ENCODE peak calls at places on chromosomes 4 and X, in seven cellular contexts. O, I, V, L, Q, D and F are unnamed samples.

GRCh38 chr4:7348946-7349900 is 85.5 kb downstream of the PSAPL1 start:
- DNase-seq in O (no peak), I (no peak), V (peak), L (no peak), Q (no peak), D (no peak), F (no peak)

GRCh38 chrX:34900691-34901090 is 41.9 kb upstream of the FAM47B start:
- DNase-seq in O (no peak), I (peak), V (no peak), L (no peak), Q (no peak), D (no peak), F (no peak)

GRCh38 chrX:108704839-108705238 is 31.5 kb downstream of the IRS4 start:
- DNase-seq in O (no peak), I (no peak), V (no peak), L (no peak), Q (no peak), D (no peak), F (no peak)

GRCh38 chrX:112642349-112642748 is 37.4 kb downstream of the LHFPL1 start:
- DNase-seq in O (peak), I (peak), V (no peak), L (peak), Q (no peak), D (peak), F (no peak)

GRCh38 chr4:89364559-89364958 is 57.0 kb upstream of the GPRIN3 start:
- DNase-seq in O (no peak), I (no peak), V (no peak), L (no peak), Q (no peak), D (no peak), F (no peak)

GRCh38 chr4:124132161-124132560 is 580.4 kb downstream of the ANKRD50 start:
- DNase-seq in O (no peak), I (peak), V (no peak), L (no peak), Q (no peak), D (no peak), F (no peak)

GRCh38 chr4:4663028-4663427 is 121.2 kb upstream of the STX18 start:
- DNase-seq in O (no peak), I (peak), V (no peak), L (no peak), Q (no peak), D (no peak), F (no peak)

GRCh38 chr4:28973591-28974350 is 1746.4 kb upstream of the PCDH7 start:
- DNase-seq in O (no peak), I (peak), V (no peak), L (no peak), Q (no peak), D (no peak), F (no peak)

GRCh38 chr4:71550220-71551190 is 211.7 kb downstream of the SLC4A4 start:
- DNase-seq in O (no peak), I (peak), V (no peak), L (no peak), Q (no peak), D (no peak), F (no peak)

GRCh38 chr4:12932203-12932788 is 551.8 kb downstream of the RAB28 start:
- DNase-seq in O (no peak), I (no peak), V (no peak), L (no peak), Q (no peak), D (no peak), F (no peak)

GRCh38 chrX:40151211-40152172 is 53.7 kb upstream of the BCOR start:
- DNase-seq in O (no peak), I (no peak), V (peak), L (peak), Q (peak), D (no peak), F (no peak)

GRCh38 chr4:143346208-143346607 is 9.5 kb downstream of the GAB1 start:
- DNase-seq in O (no peak), I (no peak), V (no peak), L (no peak), Q (no peak), D (no peak), F (no peak)

GRCh38 chr4:41658106-41658505 is 90.4 kb downstream of the PHOX2B start:
- DNase-seq in O (no peak), I (no peak), V (no peak), L (no peak), Q (no peak), D (no peak), F (no peak)

GRCh38 chr4:129377131-129377845 is 281.3 kb downstream of the C4orf33 start:
- DNase-seq in O (no peak), I (no peak), V (no peak), L (no peak), Q (no peak), D (no peak), F (no peak)

GRCh38 chr4:38781854-38782261 is 932 bp downstream of the TLR10 start:
- DNase-seq in O (no peak), I (no peak), V (no peak), L (no peak), Q (no peak), D (no peak), F (no peak)

GRCh38 chr4:7031526-7032449 is 11.4 kb upstream of the TADA2B start:
- DNase-seq in O (no peak), I (no peak), V (no peak), L (no peak), Q (no peak), D (no peak), F (no peak)

GRCh38 chr4:53196872-53197759 is 168.7 kb downstream of the SCFD2 start:
- DNase-seq in O (no peak), I (peak), V (no peak), L (no peak), Q (no peak), D (peak), F (no peak)

GRCh38 chrX:44344687-44345086 is 1.2 kb upstream of the EFHC2 start:
- DNase-seq in O (no peak), I (no peak), V (no peak), L (no peak), Q (no peak), D (no peak), F (no peak)

GRCh38 chr4:41657561-41657960 is 91.0 kb downstream of the PHOX2B start:
- DNase-seq in O (no peak), I (no peak), V (no peak), L (no peak), Q (no peak), D (no peak), F (no peak)

GRCh38 chr4:3869661-3870566 is 103.7 kb downstream of the ADRA2C start:
- DNase-seq in O (no peak), I (no peak), V (no peak), L (no peak), Q (no peak), D (no peak), F (no peak)

GRCh38 chr4:139840773-139841172 is 175.2 kb downstream of the MGST2 start:
- DNase-seq in O (no peak), I (no peak), V (no peak), L (no peak), Q (no peak), D (no peak), F (no peak)

GRCh38 chr4:169117591-169118081 is 107.6 kb upstream of the CBR4 start:
- DNase-seq in O (no peak), I (peak), V (no peak), L (no peak), Q (no peak), D (no peak), F (no peak)

GRCh38 chr4:89400408-89401035 is 92.9 kb upstream of the GPRIN3 start:
- DNase-seq in O (no peak), I (peak), V (no peak), L (no peak), Q (no peak), D (peak), F (no peak)

GRCh38 chr4:25100156-25100555 is 60.1 kb downstream of the SEPSECS start:
- DNase-seq in O (no peak), I (peak), V (no peak), L (no peak), Q (no peak), D (no peak), F (no peak)

GRCh38 chr4:134201216-134202098 is at the start of gene PABPC4L:
- DNase-seq in O (peak), I (peak), V (peak), L (peak), Q (peak), D (peak), F (no peak)

GRCh38 chr4:189804884-189805283 is 135.8 kb upstream of the FRG1 start:
- DNase-seq in O (no peak), I (no peak), V (no peak), L (no peak), Q (no peak), D (no peak), F (no peak)

GRCh38 chr4:109290918-109291317 is 11.5 kb downstream of the COL25A1 start:
- DNase-seq in O (no peak), I (no peak), V (no peak), L (no peak), Q (no peak), D (no peak), F (no peak)

GRCh38 chrX:47179221-47179927 is 14.3 kb upstream of the UBA1 start:
- DNase-seq in O (no peak), I (no peak), V (peak), L (no peak), Q (peak), D (no peak), F (peak)

GRCh38 chr4:7289619-7290018 is 97.3 kb downstream of the SORCS2 start:
- DNase-seq in O (no peak), I (no peak), V (no peak), L (no peak), Q (no peak), D (no peak), F (no peak)

GRCh38 chr4:28536124-28536523 is 1675.5 kb downstream of the STIM2 start:
- DNase-seq in O (no peak), I (no peak), V (no peak), L (no peak), Q (no peak), D (no peak), F (no peak)

GRCh38 chr4:181957088-181957487 is 286.1 kb upstream of the TENM3 start:
- DNase-seq in O (no peak), I (peak), V (no peak), L (no peak), Q (no peak), D (no peak), F (no peak)

GRCh38 chr4:57639566-57640328 is 529.6 kb upstream of the IGFBP7 start:
- DNase-seq in O (no peak), I (no peak), V (no peak), L (no peak), Q (no peak), D (no peak), F (no peak)

GRCh38 chr4:150771374-150771773 is 189.4 kb downstream of the MAB21L2 start:
- DNase-seq in O (no peak), I (no peak), V (no peak), L (no peak), Q (no peak), D (no peak), F (no peak)

GRCh38 chr4:65943076-65943475 is 272.8 kb upstream of the EPHA5 start:
- DNase-seq in O (peak), I (peak), V (no peak), L (no peak), Q (no peak), D (peak), F (no peak)

GRCh38 chrX:12971282-12972003 is 3.5 kb upstream of the TMSB4X start:
- DNase-seq in O (no peak), I (no peak), V (no peak), L (peak), Q (peak), D (no peak), F (no peak)

GRCh38 chrX:1450381-1451161 is 2.1 kb downstream of the ASMTL start:
- DNase-seq in O (no peak), I (no peak), V (no peak), L (no peak), Q (peak), D (no peak), F (peak)

GRCh38 chrX:11759461-11760311 is 1.6 kb downstream of the MSL3 start:
- DNase-seq in O (peak), I (peak), V (peak), L (peak), Q (no peak), D (peak), F (peak)

GRCh38 chr4:187903700-187904099 is 91.9 kb upstream of the ZFP42 start:
- DNase-seq in O (no peak), I (peak), V (no peak), L (no peak), Q (no peak), D (no peak), F (no peak)

GRCh38 chr4:76905521-76905920 is 7.6 kb upstream of the SOWAHB start:
- DNase-seq in O (no peak), I (peak), V (no peak), L (no peak), Q (no peak), D (no peak), F (no peak)

DNA sequence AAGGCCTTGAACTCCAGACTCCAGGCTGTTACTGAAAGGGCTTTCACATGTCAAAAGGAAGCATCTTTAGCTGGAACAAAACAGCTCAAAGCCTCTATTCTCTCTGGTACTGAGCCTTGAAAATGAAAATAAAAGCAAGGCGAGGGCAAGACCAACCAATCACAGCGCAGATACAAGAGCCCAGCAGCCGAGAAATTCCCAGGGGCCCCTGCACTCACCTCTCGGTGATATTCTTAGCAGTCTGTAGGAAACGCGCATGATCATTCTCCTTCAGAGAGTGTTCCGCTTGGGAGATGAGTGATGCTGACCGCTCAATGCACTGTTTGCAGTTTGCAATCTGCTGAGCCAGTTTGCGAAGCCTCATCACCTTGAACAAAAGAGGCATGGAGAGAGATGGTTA is 138.1 kb downstream of the MID1 start:
- DNase-seq in O (no peak), I (no peak), V (no peak), L (no peak), Q (no peak), D (no peak), F (no peak)
- H3K27ac ChIP-seq in O (no peak), I (no peak), V (no peak), L (no peak), Q (no peak), D (no peak), F (no peak)

DNA sequence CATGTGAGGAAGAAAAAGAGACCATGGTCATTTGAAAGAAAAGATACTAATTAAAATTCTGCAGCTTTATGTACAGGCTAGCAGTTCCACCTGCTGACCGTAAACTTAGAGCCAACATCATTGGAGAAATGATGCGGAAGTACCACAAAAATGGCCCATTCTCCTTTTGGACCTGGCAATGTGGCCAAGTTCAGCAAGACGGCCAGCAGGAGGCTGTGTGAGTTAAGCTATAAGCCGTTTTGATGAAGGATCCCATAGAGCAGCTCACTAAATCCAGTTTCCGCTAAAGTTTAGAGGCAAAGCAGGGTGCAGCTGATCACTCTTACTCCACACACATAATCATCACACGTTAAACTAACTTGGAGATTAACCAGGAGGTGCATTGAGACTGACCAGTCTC is 133.8 kb downstream of the LDB2 start:
- DNase-seq in O (no peak), I (no peak), V (no peak), L (no peak), Q (no peak), D (peak), F (no peak)
- TF ChIP-seq CTCF in O (peak), I (peak), V (peak), L (no peak), Q (no peak), D (peak), F (peak)

GRCh38 chr4:10101559-10102192 is 14.9 kb downstream of the WDR1 start:
- DNase-seq in O (no peak), I (no peak), V (no peak), L (no peak), Q (no peak), D (no peak), F (peak)

GRCh38 chr4:10097906-10098769 is 18.5 kb downstream of the WDR1 start:
- DNase-seq in O (no peak), I (no peak), V (no peak), L (no peak), Q (no peak), D (no peak), F (no peak)

GRCh38 chr4:10098770-10099139 is 17.8 kb downstream of the WDR1 start:
- DNase-seq in O (no peak), I (peak), V (no peak), L (no peak), Q (no peak), D (no peak), F (no peak)

GRCh38 chr4:10100734-10101216 is 15.8 kb downstream of the WDR1 start:
- DNase-seq in O (no peak), I (no peak), V (no peak), L (no peak), Q (no peak), D (no peak), F (no peak)

GRCh38 chr4:10099521-10100325 is 16.9 kb downstream of the WDR1 start:
- DNase-seq in O (no peak), I (no peak), V (no peak), L (no peak), Q (no peak), D (no peak), F (peak)
- H3K27ac ChIP-seq in O (no peak), I (peak), V (no peak), L (no peak), Q (no peak), D (no peak), F (peak)

GRCh38 chrX:45743906-45744625 is 543.4 kb upstream of the DIPK2B start:
- DNase-seq in O (no peak), I (no peak), V (no peak), L (no peak), Q (no peak), D (no peak), F (no peak)

GRCh38 chrX:45740291-45740690 is 539.6 kb upstream of the DIPK2B start:
- DNase-seq in O (no peak), I (no peak), V (no peak), L (no peak), Q (no peak), D (no peak), F (no peak)

GRCh38 chrX:45747905-45748304 is 547.2 kb upstream of the DIPK2B start:
- DNase-seq in O (no peak), I (peak), V (no peak), L (no peak), Q (no peak), D (no peak), F (no peak)

GRCh38 chrX:45745479-45745878 is 544.8 kb upstream of the DIPK2B start:
- DNase-seq in O (no peak), I (peak), V (no peak), L (no peak), Q (no peak), D (no peak), F (no peak)

DNA sequence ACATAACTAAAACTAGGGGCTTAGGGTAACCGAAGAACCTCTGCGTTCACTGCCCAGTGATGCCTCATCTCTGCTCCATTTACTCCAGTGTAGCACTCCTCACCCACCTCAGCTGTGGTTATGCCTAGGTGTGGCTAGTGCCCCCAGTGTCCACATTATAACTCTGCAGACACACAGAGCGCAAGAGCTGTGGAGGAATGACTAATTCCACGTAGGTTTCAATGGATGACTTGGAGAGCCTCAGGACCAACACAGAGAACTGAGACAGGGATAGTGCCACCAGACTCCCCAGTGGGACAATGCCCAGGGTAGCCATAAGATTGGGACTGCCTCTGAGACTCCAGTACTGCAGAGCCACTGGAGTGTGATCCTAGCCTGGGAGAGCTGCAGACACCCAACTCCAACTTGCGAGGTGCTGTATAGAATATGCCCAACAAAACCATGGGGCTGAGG is 542.4 kb upstream of the DIPK2B start:
- DNase-seq in O (no peak), I (peak), V (no peak), L (no peak), Q (no peak), D (peak), F (no peak)
- TF ChIP-seq CTCF in O (peak), I (peak), V (no peak), L (no peak), Q (no peak), D (peak), F (no peak)

GRCh38 chr4:86031927-86032326 is 327.9 kb downstream of the MAPK10 start:
- DNase-seq in O (no peak), I (no peak), V (no peak), L (no peak), Q (no peak), D (no peak), F (no peak)
- H3K27ac ChIP-seq in O (no peak), I (no peak), V (no peak), L (no peak), Q (no peak), D (no peak), F (peak)

GRCh38 chr4:84494518-84494917 is 4.6 kb downstream of the NKX6-1 start:
- DNase-seq in O (no peak), I (no peak), V (no peak), L (no peak), Q (no peak), D (no peak), F (no peak)

GRCh38 chr4:84491420-84491819 is 7.7 kb downstream of the NKX6-1 start:
- DNase-seq in O (no peak), I (no peak), V (no peak), L (no peak), Q (no peak), D (no peak), F (no peak)

GRCh38 chr4:84493092-84493850 is 5.8 kb downstream of the NKX6-1 start:
- DNase-seq in O (no peak), I (peak), V (no peak), L (no peak), Q (peak), D (no peak), F (no peak)

GRCh38 chr4:84492290-84492689 is 6.8 kb downstream of the NKX6-1 start:
- DNase-seq in O (no peak), I (no peak), V (no peak), L (no peak), Q (no peak), D (no peak), F (no peak)

DNA sequence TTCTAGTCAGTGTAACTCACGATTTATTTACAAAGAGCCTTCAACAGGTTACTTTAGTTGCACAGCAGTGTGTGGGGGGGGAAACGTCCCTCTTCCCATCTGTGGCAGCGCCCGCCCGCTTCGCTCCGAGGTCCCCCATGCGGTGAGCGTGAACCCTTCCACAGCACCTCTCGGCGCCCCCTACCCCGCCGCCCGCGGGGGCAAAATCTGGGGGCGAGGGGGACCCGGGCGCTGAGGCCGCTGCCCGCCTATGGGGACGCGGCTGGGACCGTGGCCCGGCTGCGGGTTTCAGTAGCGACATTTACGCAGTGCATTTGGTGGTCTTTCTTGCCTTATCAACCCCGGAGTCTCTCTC is 6.4 kb downstream of the NKX6-1 start:
- DNase-seq in O (no peak), I (no peak), V (no peak), L (no peak), Q (peak), D (no peak), F (no peak)
- TF ChIP-seq CTCF in O (no peak), I (no peak), V (no peak), L (no peak), Q (no peak), D (no peak), F (no peak)

GRCh38 chr4:175657571-175657970 is 154.5 kb downstream of the GPM6A start:
- DNase-seq in O (no peak), I (no peak), V (no peak), L (no peak), Q (no peak), D (no peak), F (no peak)
- H3K27ac ChIP-seq in O (no peak), I (no peak), V (no peak), L (no peak), Q (no peak), D (no peak), F (no peak)

GRCh38 chr4:2787230-2788100 is 5.4 kb upstream of the SH3BP2 start:
- DNase-seq in O (no peak), I (no peak), V (peak), L (no peak), Q (peak), D (no peak), F (no peak)
- TF ChIP-seq CTCF in O (peak), I (no peak), V (no peak), L (no peak), Q (no peak), D (no peak), F (no peak)